ENCODE peak calls at places on chromosomes 4 and X, in five cellular contexts. One of them, this sample, is unnamed. For H3K27me3, the result is how much of the 10 kb centered on the place peaks cover.

GRCh38 chr4:137198791-137199190 is 333.5 kb downstream of the PCDH18 start:
- DNase-seq in PC-9: no peak
- DNase-seq in testis: no peak
- DNase-seq in bronchial epithelial cell: no peak
- DNase-seq in BJ: no peak
- DNase-seq in this sample: no peak

GRCh38 chr4:83010111-83010521 is 507 bp downstream of the LIN54 start:
- DNase-seq in PC-9: peak
- DNase-seq in BJ: no peak
- DNase-seq in bronchial epithelial cell: peak
- DNase-seq in testis: no peak
- DNase-seq in this sample: no peak

GRCh38 chr4:64715741-64716140 is 306.5 kb upstream of the TECRL start:
- DNase-seq in BJ: no peak
- DNase-seq in PC-9: no peak
- DNase-seq in bronchial epithelial cell: no peak
- DNase-seq in testis: no peak
- DNase-seq in this sample: no peak

GRCh38 chr4:10688827-10689226 is 4.3 kb upstream of the CLNK start:
- DNase-seq in PC-9: no peak
- DNase-seq in bronchial epithelial cell: no peak
- DNase-seq in BJ: no peak
- DNase-seq in testis: no peak
- DNase-seq in this sample: no peak

GRCh38 chr4:147582386-147583077 is 34.7 kb upstream of the TMEM184C start:
- DNase-seq in testis: no peak
- DNase-seq in BJ: no peak
- DNase-seq in PC-9: peak
- DNase-seq in bronchial epithelial cell: peak
- DNase-seq in this sample: no peak

GRCh38 chr4:117096886-117097285 is 11.5 kb upstream of the TRAM1L1 start:
- DNase-seq in bronchial epithelial cell: no peak
- DNase-seq in PC-9: no peak
- DNase-seq in testis: no peak
- DNase-seq in BJ: no peak
- DNase-seq in this sample: no peak

GRCh38 chr4:169253904-169254303 is 16.9 kb downstream of the SH3RF1 start:
- DNase-seq in testis: no peak
- DNase-seq in bronchial epithelial cell: no peak
- DNase-seq in BJ: peak
- DNase-seq in PC-9: no peak
- DNase-seq in this sample: no peak

GRCh38 chr4:69060651-69061308 is 35.5 kb upstream of the UGT2B7 start:
- DNase-seq in bronchial epithelial cell: no peak
- DNase-seq in testis: no peak
- DNase-seq in PC-9: no peak
- DNase-seq in BJ: no peak
- DNase-seq in this sample: no peak

GRCh38 chrX:64152857-64153256 is 52.7 kb downstream of the AMER1 start:
- DNase-seq in BJ: no peak
- DNase-seq in testis: no peak
- DNase-seq in bronchial epithelial cell: peak
- DNase-seq in PC-9: no peak
- DNase-seq in this sample: peak

GRCh38 chrX:136806891-136807410 is 26.2 kb upstream of the ARHGEF6 start:
- DNase-seq in bronchial epithelial cell: no peak
- DNase-seq in PC-9: no peak
- DNase-seq in testis: no peak
- DNase-seq in BJ: no peak
- DNase-seq in this sample: no peak
- H3K27me3 ChIP-seq in bronchial epithelial cell: under half
- H3K27me3 ChIP-seq in PC-9: under half
- H3K27me3 ChIP-seq in testis: under half
- H3K27me3 ChIP-seq in BJ: under half
- H3K27me3 ChIP-seq in this sample: under half

DNA sequence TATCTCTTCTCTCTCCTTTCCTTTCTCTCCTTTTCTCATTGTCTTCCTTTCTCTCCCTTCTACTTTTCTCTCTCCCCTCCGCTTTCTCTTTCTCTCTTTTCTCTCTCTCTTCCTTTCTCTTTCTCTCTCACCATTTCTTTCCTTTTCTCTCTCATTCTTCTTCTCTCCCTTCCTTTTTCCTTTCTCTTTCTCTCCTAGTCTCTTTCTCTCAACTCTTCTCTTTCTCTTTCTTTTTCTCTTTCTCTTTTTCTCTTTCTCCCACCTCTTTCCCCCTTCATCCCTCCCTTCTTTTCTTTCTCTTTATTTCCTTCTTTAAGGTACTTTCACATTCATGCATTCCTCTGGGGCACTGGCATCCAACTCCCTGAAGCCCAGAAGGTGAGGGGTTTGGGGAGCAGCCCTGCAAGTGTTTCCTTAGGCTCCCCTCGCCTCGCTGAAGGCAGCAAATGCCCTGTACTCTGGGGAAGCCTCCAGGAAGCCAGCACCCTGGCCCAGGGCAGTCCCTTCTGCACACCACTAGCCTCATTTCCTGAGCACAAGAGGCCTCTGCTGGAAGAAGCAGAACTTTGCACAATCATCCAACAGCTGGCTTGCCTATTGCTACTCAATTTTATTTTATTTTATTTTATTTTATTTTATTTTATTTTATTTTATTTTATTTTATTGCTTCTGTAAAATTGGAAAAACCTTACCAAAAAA is 124.2 kb downstream of the NFKB1 start:
- DNase-seq in BJ: no peak
- DNase-seq in testis: no peak
- DNase-seq in bronchial epithelial cell: peak
- DNase-seq in PC-9: no peak
- DNase-seq in this sample: peak
- TF ChIP-seq CTCF in BJ: peak
- TF ChIP-seq CTCF in testis: no peak
- TF ChIP-seq CTCF in bronchial epithelial cell: peak
- TF ChIP-seq CTCF in PC-9: no peak
- TF ChIP-seq CTCF in this sample: peak

DNA sequence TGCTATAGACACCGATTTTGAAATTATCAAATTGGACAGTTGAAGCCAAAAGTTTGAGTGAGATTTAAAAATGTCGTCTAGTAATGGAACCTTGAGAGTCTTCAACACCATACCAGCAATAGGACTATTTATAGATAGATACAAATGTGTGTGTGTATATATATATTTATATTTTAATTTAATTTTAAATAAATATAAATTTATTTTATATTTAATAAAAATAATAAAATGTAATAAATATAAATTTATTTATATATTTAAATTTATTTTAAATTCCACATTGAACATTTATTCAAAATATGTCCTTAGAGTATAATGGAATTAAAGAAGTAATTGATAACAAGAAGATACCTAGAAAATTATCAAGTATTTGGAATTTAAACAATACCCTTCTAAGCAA is 221.9 kb upstream of the CXXC4 start:
- DNase-seq in bronchial epithelial cell: no peak
- DNase-seq in testis: no peak
- DNase-seq in BJ: no peak
- DNase-seq in PC-9: no peak
- DNase-seq in this sample: no peak
- H3K27me3 ChIP-seq in bronchial epithelial cell: under half
- H3K27me3 ChIP-seq in testis: under half
- H3K27me3 ChIP-seq in BJ: under half
- H3K27me3 ChIP-seq in PC-9: under half
- H3K27me3 ChIP-seq in this sample: under half

GRCh38 chr4:1347410-1347864 is 429 bp downstream of the UVSSA start:
- DNase-seq in PC-9: peak
- DNase-seq in testis: peak
- DNase-seq in BJ: no peak
- DNase-seq in bronchial epithelial cell: peak
- DNase-seq in this sample: peak
- TF ChIP-seq CTCF in PC-9: peak
- TF ChIP-seq CTCF in testis: no peak
- TF ChIP-seq CTCF in BJ: no peak
- TF ChIP-seq CTCF in bronchial epithelial cell: no peak
- TF ChIP-seq CTCF in this sample: no peak

DNA sequence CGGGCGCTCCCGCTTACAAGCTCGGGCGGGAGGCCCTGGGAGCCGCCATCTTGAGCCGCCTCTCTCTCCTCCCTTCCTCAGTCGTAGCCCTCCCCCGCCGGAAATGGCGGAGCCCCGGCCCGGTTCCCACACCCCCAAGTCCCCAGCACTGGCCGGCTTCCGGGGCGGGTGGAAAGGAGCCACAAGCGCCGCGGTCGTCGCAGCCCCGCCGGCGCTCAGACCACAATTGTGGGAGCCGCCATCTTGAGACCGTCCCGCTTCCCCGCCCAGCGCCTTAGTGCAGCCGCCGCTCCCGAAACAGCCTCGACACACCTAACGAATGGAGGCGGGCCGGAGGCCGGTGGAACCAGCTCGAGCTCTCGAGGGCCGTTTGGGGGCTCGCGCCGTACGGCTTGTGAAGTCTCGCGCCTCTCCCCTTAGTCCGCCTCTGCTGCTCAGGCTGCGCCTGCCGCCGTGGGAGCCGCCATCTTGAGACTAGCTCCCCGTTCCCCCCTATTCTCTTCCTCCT is 440 bp downstream of the HCFC1 start:
- DNase-seq in PC-9: peak
- DNase-seq in bronchial epithelial cell: peak
- DNase-seq in testis: peak
- DNase-seq in BJ: no peak
- DNase-seq in this sample: peak
- H3K27me3 ChIP-seq in PC-9: under half
- H3K27me3 ChIP-seq in bronchial epithelial cell: under half
- H3K27me3 ChIP-seq in testis: under half
- H3K27me3 ChIP-seq in BJ: under half
- H3K27me3 ChIP-seq in this sample: under half

GRCh38 chr4:101956068-101956805 is 165.7 kb downstream of the BANK1 start:
- DNase-seq in testis: no peak
- DNase-seq in BJ: no peak
- DNase-seq in PC-9: no peak
- DNase-seq in bronchial epithelial cell: no peak
- DNase-seq in this sample: no peak
- TF ChIP-seq CTCF in testis: no peak
- TF ChIP-seq CTCF in BJ: no peak
- TF ChIP-seq CTCF in PC-9: no peak
- TF ChIP-seq CTCF in bronchial epithelial cell: no peak
- TF ChIP-seq CTCF in this sample: no peak

DNA sequence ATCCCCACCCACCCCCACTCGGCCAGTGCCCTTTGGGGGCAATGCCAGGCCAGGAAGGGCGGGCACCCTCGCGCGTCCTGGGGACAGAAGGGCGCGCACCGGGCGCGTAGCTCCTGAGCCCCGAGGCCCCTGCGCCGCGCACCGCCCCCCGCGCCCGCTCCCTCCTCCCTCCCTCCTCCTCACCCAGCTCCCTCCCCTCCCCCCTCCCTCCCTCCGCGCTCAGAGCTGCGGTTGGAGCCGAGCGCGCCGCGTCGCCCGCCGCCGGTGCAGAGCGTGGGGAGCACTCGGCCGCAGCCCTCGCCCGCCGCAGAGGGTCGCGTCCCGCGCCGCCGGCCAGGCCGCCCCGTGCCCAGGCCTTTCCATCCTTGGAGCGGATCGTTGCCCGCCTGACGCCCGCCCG is at the start of gene ATP2B3:
- DNase-seq in PC-9: no peak
- DNase-seq in BJ: no peak
- DNase-seq in testis: no peak
- DNase-seq in bronchial epithelial cell: no peak
- DNase-seq in this sample: peak
- H3K27me3 ChIP-seq in PC-9: under half
- H3K27me3 ChIP-seq in BJ: under half
- H3K27me3 ChIP-seq in testis: under half
- H3K27me3 ChIP-seq in bronchial epithelial cell: under half
- H3K27me3 ChIP-seq in this sample: half or more